ENCODE peak calls at places on chromosomes 4 and X, in eight cellular contexts. M is RWPE1, G is left lung, A is HL-60, F is HCT116, X is right lobe of liver, Y is breast epithelium, R is heart right ventricle. Q is an unnamed sample.

GRCh38 chrX:51899741-51900140 is 6.3 kb downstream of the MAGED1 start:
- DNase-seq in M (no peak), G (no peak), A (no peak), F (no peak), X (no peak), Y (no peak), R (no peak), Q (no peak)

GRCh38 chr4:174120446-174121142 is 162.9 kb downstream of the FBXO8 start:
- DNase-seq in M (peak), G (no peak), A (peak), F (peak), X (no peak), Y (no peak), R (peak), Q (no peak)

GRCh38 chr4:15413010-15413622 is 14.7 kb upstream of the C1QTNF7 start:
- DNase-seq in M (no peak), G (no peak), A (no peak), F (no peak), X (no peak), Y (no peak), R (no peak), Q (no peak)

GRCh38 chr4:81565137-81565870 is 93.6 kb upstream of the RASGEF1B start:
- DNase-seq in M (no peak), G (peak), A (no peak), F (no peak), X (peak), Y (no peak), R (peak), Q (no peak)

GRCh38 chrX:72272868-72273267 is 4.2 kb downstream of the RPS4X start:
- DNase-seq in M (peak), G (no peak), A (no peak), F (no peak), X (no peak), Y (no peak), R (no peak), Q (no peak)

GRCh38 chr4:107269175-107269574 is 233.1 kb upstream of the DKK2 start:
- DNase-seq in M (no peak), G (no peak), A (no peak), F (no peak), X (peak), Y (no peak), R (no peak), Q (no peak)

GRCh38 chr4:121462660-121463261 is 81.9 kb upstream of the QRFPR start:
- DNase-seq in M (peak), G (no peak), A (peak), F (peak), X (no peak), Y (no peak), R (no peak), Q (peak)

GRCh38 chrX:148310402-148311200 is 189.8 kb upstream of the AFF2 start:
- DNase-seq in M (no peak), G (no peak), A (peak), F (no peak), X (no peak), Y (no peak), R (no peak), Q (no peak)

GRCh38 chrX:2503591-2504500 is 3.1 kb upstream of the DHRSX start:
- DNase-seq in M (no peak), G (no peak), A (no peak), F (no peak), X (no peak), Y (no peak), R (no peak), Q (no peak)

GRCh38 chrX:119118780-119119395 is 8.7 kb downstream of the KIAA1210 start:
- DNase-seq in M (peak), G (no peak), A (no peak), F (peak), X (no peak), Y (peak), R (peak), Q (no peak)

GRCh38 chr4:87949961-87950360 is 25.6 kb upstream of the SPP1 start:
- DNase-seq in M (peak), G (no peak), A (no peak), F (no peak), X (no peak), Y (no peak), R (no peak), Q (peak)

GRCh38 chr4:92012899-92013867 is 290.6 kb upstream of the GRID2 start:
- DNase-seq in M (no peak), G (no peak), A (no peak), F (no peak), X (peak), Y (no peak), R (no peak), Q (no peak)

GRCh38 chr4:2322227-2322626 is 60.3 kb upstream of the MXD4 start:
- DNase-seq in M (no peak), G (no peak), A (no peak), F (no peak), X (no peak), Y (no peak), R (no peak), Q (no peak)

GRCh38 chrX:132266583-132267355 is 47.5 kb upstream of the RAP2C start:
- DNase-seq in M (peak), G (no peak), A (no peak), F (no peak), X (no peak), Y (no peak), R (no peak), Q (no peak)

GRCh38 chrX:119042040-119042439 is 30.8 kb upstream of the CT47C1 start:
- DNase-seq in M (no peak), G (no peak), A (no peak), F (no peak), X (no peak), Y (no peak), R (no peak), Q (no peak)

GRCh38 chr4:35556387-35556786 is 687.9 kb downstream of the ARAP2 start:
- DNase-seq in M (peak), G (no peak), A (no peak), F (peak), X (no peak), Y (no peak), R (no peak), Q (peak)

GRCh38 chr4:184765473-184766346 is 31.8 kb upstream of the CENPU start:
- DNase-seq in M (no peak), G (no peak), A (no peak), F (no peak), X (no peak), Y (no peak), R (no peak), Q (no peak)
- H3K27ac ChIP-seq in M (no peak), G (no peak), A (no peak), F (no peak), X (no peak), Y (no peak), R (no peak), Q (no peak)

DNA sequence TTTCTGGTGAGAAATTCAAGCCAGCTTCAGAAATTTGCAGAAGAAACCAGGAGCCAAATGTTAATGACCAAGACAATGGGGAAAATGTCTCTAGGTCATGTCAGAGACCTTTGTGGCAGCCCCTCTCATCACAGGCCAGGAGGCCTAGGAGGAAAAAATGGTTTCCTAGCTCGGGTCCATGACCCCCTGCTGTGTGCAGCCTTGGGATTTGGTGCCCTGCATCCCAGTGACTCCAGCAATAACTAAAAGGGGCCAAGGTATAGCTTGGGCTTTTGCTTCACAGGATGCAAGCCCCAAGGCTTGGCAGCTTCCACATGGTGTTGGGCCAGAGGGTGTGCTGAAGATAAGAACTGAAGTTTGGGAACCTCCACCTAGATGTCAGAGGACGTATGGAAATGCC is 814.7 kb upstream of the SLIT2 start:
- DNase-seq in M (no peak), G (no peak), A (no peak), F (no peak), X (no peak), Y (no peak), R (no peak), Q (no peak)
- H3K27ac ChIP-seq in M (no peak), G (no peak), A (no peak), F (no peak), X (no peak), Y (no peak), R (no peak), Q (no peak)

DNA sequence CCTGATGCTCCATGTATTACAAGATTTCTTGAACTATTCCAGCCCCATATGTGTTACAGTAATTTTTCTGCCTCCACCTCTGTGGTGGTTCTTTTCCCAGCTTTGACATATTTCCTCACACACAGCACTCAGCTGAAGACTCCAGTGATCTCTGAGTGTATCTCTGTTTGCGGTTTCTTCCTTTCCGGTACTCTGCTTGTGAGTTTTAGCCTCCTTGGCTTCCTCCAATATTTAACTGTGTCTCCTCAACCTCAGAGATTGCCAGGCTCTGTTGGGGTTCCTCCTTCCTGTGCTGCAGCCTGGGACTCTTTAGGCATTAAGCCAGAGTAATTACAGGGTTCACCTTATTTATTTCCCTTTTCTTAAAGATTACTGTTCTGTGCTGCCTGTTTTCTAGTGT is 73.2 kb downstream of the NFKB1 start:
- DNase-seq in M (no peak), G (no peak), A (peak), F (no peak), X (no peak), Y (no peak), R (no peak), Q (no peak)
- H3K27ac ChIP-seq in M (no peak), G (no peak), A (no peak), F (no peak), X (no peak), Y (no peak), R (no peak), Q (no peak)

GRCh38 chr4:134552063-134552462 is 350.5 kb upstream of the PABPC4L start:
- DNase-seq in M (no peak), G (no peak), A (no peak), F (no peak), X (no peak), Y (no peak), R (no peak), Q (no peak)
- H3K27ac ChIP-seq in M (no peak), G (no peak), A (no peak), F (no peak), X (no peak), Y (no peak), R (no peak), Q (no peak)

GRCh38 chr4:141457653-141458052 is 178.7 kb upstream of the IL15 start:
- DNase-seq in M (no peak), G (no peak), A (no peak), F (no peak), X (no peak), Y (no peak), R (no peak), Q (no peak)

GRCh38 chr4:141462361-141462760 is 174.0 kb upstream of the IL15 start:
- DNase-seq in M (peak), G (no peak), A (no peak), F (no peak), X (no peak), Y (no peak), R (no peak), Q (no peak)

GRCh38 chr4:141455651-141456050 is 180.7 kb upstream of the IL15 start:
- DNase-seq in M (peak), G (no peak), A (no peak), F (no peak), X (no peak), Y (no peak), R (no peak), Q (peak)

GRCh38 chr4:141459020-141459419 is 177.4 kb upstream of the IL15 start:
- DNase-seq in M (no peak), G (no peak), A (no peak), F (no peak), X (no peak), Y (no peak), R (no peak), Q (no peak)

GRCh38 chr4:141458501-141458900 is 177.9 kb upstream of the IL15 start:
- DNase-seq in M (peak), G (no peak), A (no peak), F (no peak), X (no peak), Y (no peak), R (no peak), Q (peak)
- H3K27ac ChIP-seq in M (peak), G (no peak), A (no peak), F (no peak), X (no peak), Y (no peak), R (no peak), Q (peak)

GRCh38 chrX:130944230-130944629 is 41.2 kb upstream of the ENOX2 start:
- DNase-seq in M (no peak), G (no peak), A (no peak), F (no peak), X (no peak), Y (no peak), R (no peak), Q (no peak)
- H3K27ac ChIP-seq in M (no peak), G (no peak), A (no peak), F (no peak), X (no peak), Y (no peak), R (no peak), Q (no peak)

DNA sequence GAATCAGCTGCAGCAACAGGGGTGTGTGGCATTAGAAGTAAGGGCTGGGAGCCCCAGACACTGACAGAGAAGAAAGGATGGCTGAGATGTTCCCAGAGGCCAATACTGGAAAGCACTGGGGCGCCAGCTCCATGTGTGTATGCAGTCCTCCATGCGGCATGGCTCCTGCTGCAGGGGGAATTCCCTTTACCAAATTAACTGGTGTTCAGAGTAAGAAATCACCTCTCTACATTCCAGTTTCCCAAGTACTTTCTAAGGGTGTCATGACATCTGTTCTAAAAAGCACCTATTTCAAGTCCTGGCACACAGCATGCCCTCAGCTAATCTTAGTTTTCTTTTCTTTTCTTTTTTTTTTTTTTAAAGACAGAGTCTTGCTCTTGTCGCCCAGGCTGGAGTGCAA is 98.0 kb downstream of the MAML3 start:
- DNase-seq in M (no peak), G (no peak), A (no peak), F (no peak), X (no peak), Y (no peak), R (no peak), Q (no peak)
- H3K27ac ChIP-seq in M (no peak), G (no peak), A (no peak), F (no peak), X (no peak), Y (no peak), R (no peak), Q (no peak)

GRCh38 chrX:28756647-28757046 is 169.4 kb downstream of the IL1RAPL1 start:
- DNase-seq in M (no peak), G (no peak), A (no peak), F (no peak), X (no peak), Y (no peak), R (no peak), Q (no peak)

GRCh38 chrX:28757290-28757689 is 170.0 kb downstream of the IL1RAPL1 start:
- DNase-seq in M (no peak), G (no peak), A (no peak), F (no peak), X (no peak), Y (no peak), R (no peak), Q (no peak)

GRCh38 chrX:28752330-28752729 is 165.1 kb downstream of the IL1RAPL1 start:
- DNase-seq in M (no peak), G (no peak), A (no peak), F (no peak), X (no peak), Y (no peak), R (no peak), Q (no peak)

GRCh38 chrX:28756175-28756574 is 168.9 kb downstream of the IL1RAPL1 start:
- DNase-seq in M (no peak), G (no peak), A (no peak), F (no peak), X (no peak), Y (no peak), R (no peak), Q (no peak)
- H3K27ac ChIP-seq in M (no peak), G (no peak), A (no peak), F (no peak), X (no peak), Y (no peak), R (no peak), Q (no peak)

GRCh38 chr4:158823461-158823873 is 54.6 kb downstream of the FNIP2 start:
- DNase-seq in M (no peak), G (no peak), A (no peak), F (no peak), X (no peak), Y (no peak), R (no peak), Q (peak)

GRCh38 chr4:158825443-158826036 is 56.7 kb downstream of the FNIP2 start:
- DNase-seq in M (no peak), G (no peak), A (no peak), F (no peak), X (no peak), Y (no peak), R (no peak), Q (no peak)

GRCh38 chr4:158826057-158826456 is 57.2 kb downstream of the FNIP2 start:
- DNase-seq in M (no peak), G (no peak), A (no peak), F (no peak), X (no peak), Y (no peak), R (no peak), Q (no peak)

GRCh38 chr4:158826882-158827281 is 58.1 kb downstream of the FNIP2 start:
- DNase-seq in M (no peak), G (no peak), A (no peak), F (no peak), X (no peak), Y (no peak), R (no peak), Q (peak)

GRCh38 chr4:158824425-158825274 is 55.8 kb downstream of the FNIP2 start:
- DNase-seq in M (no peak), G (no peak), A (no peak), F (no peak), X (peak), Y (no peak), R (no peak), Q (no peak)
- H3K27ac ChIP-seq in M (no peak), G (peak), A (no peak), F (no peak), X (peak), Y (peak), R (peak), Q (peak)

GRCh38 chr4:139901516-139902327 is 236.1 kb downstream of the MGST2 start:
- DNase-seq in M (no peak), G (no peak), A (no peak), F (no peak), X (no peak), Y (no peak), R (no peak), Q (no peak)
- H3K27ac ChIP-seq in M (no peak), G (peak), A (no peak), F (no peak), X (no peak), Y (peak), R (peak), Q (peak)